ENCODE peak calls at places on chromosomes 2 and 18, in six cellular contexts. One of them, this sample, is unnamed.
A peak's percentile ranks its signal among the peaks of the same experiment; 100 is the strongest.

GRCh38 chr18:68449292-68449691 is 265.6 kb downstream of the TMX3 start:
- DNase-seq in activated T-cell treated with anti-CD3 and anti-CD28 coated beads, Interleukin-2, amount 50 U/mL, for 72 hours: no peak
- DNase-seq in MV-4-11: no peak
- DNase-seq in activated CD8-positive, alpha-beta T cell treated with anti-CD3 and anti-CD28 coated beads, Interleukin-2, amount 10 ng/mL, durations not matched to agents 7 days and 5 days: no peak
- DNase-seq in fibroblast of villous mesenchyme: peak; percentile 97
- DNase-seq in hypothalamus: no peak
- DNase-seq in this sample: no peak

GRCh38 chr2:96891591-96892333 is 21.9 kb upstream of the SEMA4C start:
- DNase-seq in hypothalamus: no peak
- DNase-seq in fibroblast of villous mesenchyme: peak; percentile 85
- DNase-seq in MV-4-11: no peak
- DNase-seq in activated CD8-positive, alpha-beta T cell treated with anti-CD3 and anti-CD28 coated beads, Interleukin-2, amount 10 ng/mL, durations not matched to agents 7 days and 5 days: peak; percentile 46
- DNase-seq in activated T-cell treated with anti-CD3 and anti-CD28 coated beads, Interleukin-2, amount 50 U/mL, for 72 hours: no peak
- DNase-seq in this sample: no peak

GRCh38 chr2:157489981-157490380 is 46.1 kb upstream of the CYTIP start:
- DNase-seq in hypothalamus: no peak
- DNase-seq in activated CD8-positive, alpha-beta T cell treated with anti-CD3 and anti-CD28 coated beads, Interleukin-2, amount 10 ng/mL, durations not matched to agents 7 days and 5 days: no peak
- DNase-seq in fibroblast of villous mesenchyme: no peak
- DNase-seq in activated T-cell treated with anti-CD3 and anti-CD28 coated beads, Interleukin-2, amount 50 U/mL, for 72 hours: no peak
- DNase-seq in MV-4-11: peak; percentile 17
- DNase-seq in this sample: no peak

GRCh38 chr2:154425999-154426398 is 272.5 kb upstream of the KCNJ3 start:
- DNase-seq in activated CD8-positive, alpha-beta T cell treated with anti-CD3 and anti-CD28 coated beads, Interleukin-2, amount 10 ng/mL, durations not matched to agents 7 days and 5 days: no peak
- DNase-seq in activated T-cell treated with anti-CD3 and anti-CD28 coated beads, Interleukin-2, amount 50 U/mL, for 72 hours: no peak
- DNase-seq in fibroblast of villous mesenchyme: no peak
- DNase-seq in hypothalamus: peak; percentile 4
- DNase-seq in MV-4-11: no peak
- DNase-seq in this sample: no peak

GRCh38 chr2:1600191-1601063 is 143.9 kb downstream of the PXDN start:
- DNase-seq in hypothalamus: no peak
- DNase-seq in activated CD8-positive, alpha-beta T cell treated with anti-CD3 and anti-CD28 coated beads, Interleukin-2, amount 10 ng/mL, durations not matched to agents 7 days and 5 days: no peak
- DNase-seq in fibroblast of villous mesenchyme: peak; percentile 98
- DNase-seq in MV-4-11: no peak
- DNase-seq in activated T-cell treated with anti-CD3 and anti-CD28 coated beads, Interleukin-2, amount 50 U/mL, for 72 hours: no peak
- DNase-seq in this sample: no peak

GRCh38 chr18:48950536-48951447 is at the start of gene SMAD7:
- DNase-seq in hypothalamus: peak; percentile 25
- DNase-seq in fibroblast of villous mesenchyme: peak; percentile 52
- DNase-seq in activated CD8-positive, alpha-beta T cell treated with anti-CD3 and anti-CD28 coated beads, Interleukin-2, amount 10 ng/mL, durations not matched to agents 7 days and 5 days: no peak
- DNase-seq in MV-4-11: no peak
- DNase-seq in activated T-cell treated with anti-CD3 and anti-CD28 coated beads, Interleukin-2, amount 50 U/mL, for 72 hours: no peak
- DNase-seq in this sample: no peak

GRCh38 chr18:2846638-2847340 is at the start of gene EMILIN2:
- DNase-seq in hypothalamus: no peak
- DNase-seq in activated CD8-positive, alpha-beta T cell treated with anti-CD3 and anti-CD28 coated beads, Interleukin-2, amount 10 ng/mL, durations not matched to agents 7 days and 5 days: peak; percentile 45
- DNase-seq in fibroblast of villous mesenchyme: peak; percentile 45
- DNase-seq in activated T-cell treated with anti-CD3 and anti-CD28 coated beads, Interleukin-2, amount 50 U/mL, for 72 hours: peak; percentile 65
- DNase-seq in MV-4-11: no peak
- DNase-seq in this sample: peak; percentile 29

GRCh38 chr2:31296641-31297287 is 62.8 kb downstream of the EHD3 start:
- DNase-seq in MV-4-11: no peak
- DNase-seq in activated T-cell treated with anti-CD3 and anti-CD28 coated beads, Interleukin-2, amount 50 U/mL, for 72 hours: no peak
- DNase-seq in hypothalamus: no peak
- DNase-seq in fibroblast of villous mesenchyme: no peak
- DNase-seq in activated CD8-positive, alpha-beta T cell treated with anti-CD3 and anti-CD28 coated beads, Interleukin-2, amount 10 ng/mL, durations not matched to agents 7 days and 5 days: no peak
- DNase-seq in this sample: no peak

GRCh38 chr2:9765611-9766531 is 77.4 kb upstream of the TAF1B start:
- DNase-seq in activated CD8-positive, alpha-beta T cell treated with anti-CD3 and anti-CD28 coated beads, Interleukin-2, amount 10 ng/mL, durations not matched to agents 7 days and 5 days: no peak
- DNase-seq in hypothalamus: no peak
- DNase-seq in fibroblast of villous mesenchyme: no peak
- DNase-seq in MV-4-11: no peak
- DNase-seq in activated T-cell treated with anti-CD3 and anti-CD28 coated beads, Interleukin-2, amount 50 U/mL, for 72 hours: no peak
- DNase-seq in this sample: no peak

GRCh38 chr18:66603941-66604627 is at the start of gene CDH19:
- DNase-seq in MV-4-11: no peak
- DNase-seq in hypothalamus: peak; percentile 22
- DNase-seq in fibroblast of villous mesenchyme: no peak
- DNase-seq in activated CD8-positive, alpha-beta T cell treated with anti-CD3 and anti-CD28 coated beads, Interleukin-2, amount 10 ng/mL, durations not matched to agents 7 days and 5 days: no peak
- DNase-seq in activated T-cell treated with anti-CD3 and anti-CD28 coated beads, Interleukin-2, amount 50 U/mL, for 72 hours: no peak
- DNase-seq in this sample: peak; percentile 5

GRCh38 chr18:3012306-3012919 is 531 bp downstream of the LPIN2 start:
- DNase-seq in activated CD8-positive, alpha-beta T cell treated with anti-CD3 and anti-CD28 coated beads, Interleukin-2, amount 10 ng/mL, durations not matched to agents 7 days and 5 days: peak; percentile 48
- DNase-seq in activated T-cell treated with anti-CD3 and anti-CD28 coated beads, Interleukin-2, amount 50 U/mL, for 72 hours: peak; percentile 64
- DNase-seq in hypothalamus: peak; percentile 51
- DNase-seq in fibroblast of villous mesenchyme: peak; percentile 42
- DNase-seq in MV-4-11: no peak
- DNase-seq in this sample: no peak

GRCh38 chr2:218748795-218749429 is 33.0 kb upstream of the CYP27A1 start:
- DNase-seq in activated T-cell treated with anti-CD3 and anti-CD28 coated beads, Interleukin-2, amount 50 U/mL, for 72 hours: no peak
- DNase-seq in activated CD8-positive, alpha-beta T cell treated with anti-CD3 and anti-CD28 coated beads, Interleukin-2, amount 10 ng/mL, durations not matched to agents 7 days and 5 days: no peak
- DNase-seq in MV-4-11: no peak
- DNase-seq in hypothalamus: no peak
- DNase-seq in fibroblast of villous mesenchyme: no peak
- DNase-seq in this sample: no peak

GRCh38 chr2:46351388-46352141 is 54.4 kb downstream of the EPAS1 start:
- DNase-seq in hypothalamus: no peak
- DNase-seq in fibroblast of villous mesenchyme: no peak
- DNase-seq in MV-4-11: peak; percentile 59
- DNase-seq in activated CD8-positive, alpha-beta T cell treated with anti-CD3 and anti-CD28 coated beads, Interleukin-2, amount 10 ng/mL, durations not matched to agents 7 days and 5 days: peak; percentile 89
- DNase-seq in activated T-cell treated with anti-CD3 and anti-CD28 coated beads, Interleukin-2, amount 50 U/mL, for 72 hours: peak; percentile 74
- DNase-seq in this sample: no peak

GRCh38 chr2:88680266-88680902 is 11.1 kb upstream of the RPIA start:
- DNase-seq in fibroblast of villous mesenchyme: no peak
- DNase-seq in activated CD8-positive, alpha-beta T cell treated with anti-CD3 and anti-CD28 coated beads, Interleukin-2, amount 10 ng/mL, durations not matched to agents 7 days and 5 days: no peak
- DNase-seq in MV-4-11: peak; percentile 71
- DNase-seq in hypothalamus: no peak
- DNase-seq in activated T-cell treated with anti-CD3 and anti-CD28 coated beads, Interleukin-2, amount 50 U/mL, for 72 hours: no peak
- DNase-seq in this sample: no peak

GRCh38 chr2:119311371-119311770 is 55.3 kb downstream of the C2orf76 start:
- DNase-seq in hypothalamus: no peak
- DNase-seq in fibroblast of villous mesenchyme: no peak
- DNase-seq in MV-4-11: no peak
- DNase-seq in activated CD8-positive, alpha-beta T cell treated with anti-CD3 and anti-CD28 coated beads, Interleukin-2, amount 10 ng/mL, durations not matched to agents 7 days and 5 days: no peak
- DNase-seq in activated T-cell treated with anti-CD3 and anti-CD28 coated beads, Interleukin-2, amount 50 U/mL, for 72 hours: no peak
- DNase-seq in this sample: no peak